ENCODE peak calls at places on chromosomes 12 and 14, in four cellular contexts. Q is suprapubic skin, X is esophagus squamous epithelium, T is uterus. E is an unnamed sample.

GRCh38 chr12:126204326-126204725 is 1139.1 kb downstream of the AACS start:
- DNase-seq in Q (no peak), X (no peak), T (no peak), E (no peak)

GRCh38 chr12:47286676-47287075 is 206.9 kb upstream of the AMIGO2 start:
- DNase-seq in Q (no peak), X (no peak), T (no peak), E (no peak)

GRCh38 chr12:49813131-49813530 is 15.1 kb downstream of the NCKAP5L start:
- DNase-seq in Q (no peak), X (no peak), T (no peak), E (no peak)

GRCh38 chr14:99252940-99253868 is 18.8 kb downstream of the BCL11B start:
- DNase-seq in Q (no peak), X (no peak), T (no peak), E (no peak)

GRCh38 chr12:19301688-19302640 is 137.3 kb upstream of the AEBP2 start:
- DNase-seq in Q (no peak), X (no peak), T (no peak), E (no peak)

GRCh38 chr14:65101631-65102440 is 481 bp downstream of the MAX start:
- DNase-seq in Q (no peak), X (no peak), T (peak; percentile 40), E (peak; percentile 88)

GRCh38 chr12:57620936-57621496 is 9.8 kb downstream of the ARHGEF25 start:
- DNase-seq in Q (no peak), X (no peak), T (no peak), E (peak; percentile 87)

GRCh38 chr12:94875525-94875924 is 128.0 kb downstream of the NDUFA12 start:
- DNase-seq in Q (no peak), X (no peak), T (no peak), E (no peak)

GRCh38 chr14:39102265-39102968 is 618 bp downstream of the SEC23A start:
- DNase-seq in Q (no peak), X (no peak), T (no peak), E (no peak)

GRCh38 chr14:33765251-33765650 is 185.6 kb downstream of the EGLN3 start:
- DNase-seq in Q (no peak), X (no peak), T (peak; percentile 15), E (no peak)

GRCh38 chr14:55846852-55847471 is 267.0 kb downstream of the KTN1 start:
- DNase-seq in Q (peak; percentile 77), X (no peak), T (no peak), E (peak; percentile 63)

GRCh38 chr12:12582895-12583303 is 20.2 kb upstream of the DUSP16 start:
- DNase-seq in Q (no peak), X (no peak), T (no peak), E (no peak)

GRCh38 chr12:28040251-28040650 is 67.7 kb upstream of the PTHLH start:
- DNase-seq in Q (no peak), X (no peak), T (no peak), E (no peak)

GRCh38 chr12:43655586-43655985 is 103.0 kb downstream of the PUS7L start:
- DNase-seq in Q (no peak), X (no peak), T (no peak), E (no peak)

GRCh38 chr14:98899441-98899840 is 372.6 kb downstream of the BCL11B start:
- DNase-seq in Q (no peak), X (no peak), T (no peak), E (no peak)

GRCh38 chr12:131066886-131067490 is 113.3 kb downstream of the ADGRD1 start:
- DNase-seq in Q (no peak), X (no peak), T (peak; percentile 40), E (no peak)

GRCh38 chr14:25032092-25032784 is 17.7 kb downstream of the STXBP6 start:
- DNase-seq in Q (no peak), X (no peak), T (no peak), E (no peak)

GRCh38 chr12:69985656-69986055 is 160.6 kb downstream of the MYRFL start:
- DNase-seq in Q (no peak), X (no peak), T (no peak), E (no peak)

GRCh38 chr14:92848941-92849340 is 54.8 kb downstream of the GOLGA5 start:
- DNase-seq in Q (no peak), X (no peak), T (no peak), E (no peak)

GRCh38 chr14:24058260-24058950 is 6.6 kb downstream of the CARMIL3 start:
- DNase-seq in Q (no peak), X (no peak), T (peak; percentile 72), E (no peak)

GRCh38 chr12:104498211-104498801 is 41.6 kb downstream of the CHST11 start:
- DNase-seq in Q (no peak), X (no peak), T (no peak), E (no peak)

GRCh38 chr12:15928345-15928744 is 17.2 kb downstream of the DERA start:
- DNase-seq in Q (no peak), X (no peak), T (no peak), E (no peak)

GRCh38 chr14:89755816-89756215 is 198.7 kb downstream of the EFCAB11 start:
- DNase-seq in Q (no peak), X (no peak), T (peak; percentile 36), E (no peak)

GRCh38 chr12:94262228-94263010 is 114.0 kb downstream of the PLXNC1 start:
- DNase-seq in Q (peak; percentile 89), X (peak; percentile 56), T (peak; percentile 91), E (peak; percentile 94)

GRCh38 chr14:68447581-68448281 is 345.1 kb downstream of the ZFP36L1 start:
- DNase-seq in Q (no peak), X (no peak), T (no peak), E (no peak)

GRCh38 chr12:107891967-107892366 is 117.5 kb downstream of the ASCL4 start:
- DNase-seq in Q (no peak), X (no peak), T (no peak), E (no peak)

GRCh38 chr12:104282109-104282508 is 21.4 kb upstream of the EID3 start:
- DNase-seq in Q (no peak), X (no peak), T (no peak), E (no peak)

GRCh38 chr12:95102916-95103671 is 29.7 kb upstream of the NR2C1 start:
- DNase-seq in Q (no peak), X (no peak), T (no peak), E (no peak)

GRCh38 chr14:91342243-91342760 is 75.3 kb downstream of the CCDC88C start:
- DNase-seq in Q (no peak), X (no peak), T (no peak), E (no peak)

GRCh38 chr14:91339076-91339475 is 78.5 kb downstream of the CCDC88C start:
- DNase-seq in Q (no peak), X (no peak), T (no peak), E (no peak)

GRCh38 chr14:91339606-91340369 is 77.8 kb downstream of the CCDC88C start:
- DNase-seq in Q (no peak), X (no peak), T (no peak), E (no peak)

GRCh38 chr14:91343051-91343450 is 74.6 kb downstream of the CCDC88C start:
- DNase-seq in Q (no peak), X (no peak), T (no peak), E (no peak)

GRCh38 chr14:91341331-91342242 is 76.0 kb downstream of the CCDC88C start:
- DNase-seq in Q (no peak), X (no peak), T (no peak), E (no peak)
- TF ChIP-seq CTCF in Q (no peak), X (no peak), T (no peak), E (no peak)

GRCh38 chr12:2793561-2793960 is 1.2 kb upstream of the FKBP4 start:
- DNase-seq in Q (peak; percentile 56), X (no peak), T (no peak), E (no peak)

GRCh38 chr12:2796187-2796663 is 1.5 kb downstream of the FKBP4 start:
- DNase-seq in Q (no peak), X (no peak), T (no peak), E (no peak)

GRCh38 chr12:2794261-2794735 is 472 bp upstream of the FKBP4 start:
- DNase-seq in Q (no peak), X (no peak), T (no peak), E (peak; percentile 53)

GRCh38 chr12:2794736-2795289 is at the start of gene FKBP4:
- DNase-seq in Q (peak; percentile 90), X (peak; percentile 46), T (peak; percentile 92), E (peak; percentile 87)

GRCh38 chr12:2795291-2796186 is 769 bp downstream of the FKBP4 start:
- DNase-seq in Q (peak; percentile 84), X (no peak), T (peak; percentile 77), E (peak; percentile 93)
- TF ChIP-seq POLR2A in Q (no peak), X (peak; percentile 57), T (peak; percentile 61), E (no peak)

GRCh38 chr12:54287316-54288157 is 7.0 kb downstream of the HNRNPA1 start:
- DNase-seq in Q (no peak), X (no peak), T (no peak), E (no peak)

GRCh38 chr12:54286042-54286931 is 5.8 kb downstream of the HNRNPA1 start:
- DNase-seq in Q (no peak), X (no peak), T (no peak), E (no peak)

GRCh38 chr12:54280401-54281260 is at the start of gene HNRNPA1:
- DNase-seq in Q (peak; percentile 99), X (peak; percentile 94), T (peak; percentile 94), E (peak; percentile 99)

GRCh38 chr12:54282949-54283593 is 2.5 kb downstream of the HNRNPA1 start:
- DNase-seq in Q (no peak), X (no peak), T (no peak), E (no peak)

DNA sequence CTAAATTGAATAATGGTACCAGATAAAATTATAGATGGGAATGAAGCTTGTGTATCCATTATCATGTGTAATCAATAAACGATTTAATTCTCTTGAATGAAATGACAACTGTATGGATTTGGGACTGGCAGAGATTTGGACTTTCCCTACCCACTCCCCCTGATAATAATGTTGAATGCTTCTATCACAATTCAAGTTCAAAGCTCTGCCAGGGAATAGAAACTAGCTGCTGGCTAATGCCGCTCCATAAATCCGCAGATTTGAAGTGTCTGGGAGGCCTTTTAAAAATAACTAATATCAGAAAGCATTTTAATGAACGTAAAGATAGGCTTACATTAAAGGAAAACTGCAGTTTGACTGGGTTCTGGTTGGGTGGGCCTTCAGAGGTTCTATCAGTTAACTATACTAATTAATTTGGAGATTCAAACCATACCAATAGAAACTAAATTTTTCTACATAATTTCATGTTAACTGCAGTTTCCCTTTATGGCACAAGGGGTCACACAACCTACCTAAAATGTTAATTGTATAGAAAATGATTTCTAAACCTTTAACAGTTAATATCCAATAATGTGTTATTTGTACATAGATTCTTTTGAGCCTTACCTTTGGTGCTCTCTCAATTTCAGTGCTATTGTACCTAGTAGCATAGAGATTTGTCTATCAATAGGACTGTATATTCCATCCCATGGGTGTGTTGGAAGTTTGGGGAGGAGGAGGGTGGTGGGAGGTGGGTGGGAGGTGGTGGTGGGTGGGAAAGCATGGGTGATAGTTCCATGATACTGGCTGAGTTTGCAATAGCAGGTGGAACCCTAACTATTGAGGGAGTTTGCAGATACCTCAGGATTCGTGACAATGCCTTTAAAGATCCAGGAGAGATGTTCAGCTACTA is 4.9 kb downstream of the HNRNPA1 start:
- DNase-seq in Q (no peak), X (no peak), T (no peak), E (no peak)
- TF ChIP-seq CTCF in Q (no peak), X (peak; percentile 26), T (no peak), E (no peak)

DNA sequence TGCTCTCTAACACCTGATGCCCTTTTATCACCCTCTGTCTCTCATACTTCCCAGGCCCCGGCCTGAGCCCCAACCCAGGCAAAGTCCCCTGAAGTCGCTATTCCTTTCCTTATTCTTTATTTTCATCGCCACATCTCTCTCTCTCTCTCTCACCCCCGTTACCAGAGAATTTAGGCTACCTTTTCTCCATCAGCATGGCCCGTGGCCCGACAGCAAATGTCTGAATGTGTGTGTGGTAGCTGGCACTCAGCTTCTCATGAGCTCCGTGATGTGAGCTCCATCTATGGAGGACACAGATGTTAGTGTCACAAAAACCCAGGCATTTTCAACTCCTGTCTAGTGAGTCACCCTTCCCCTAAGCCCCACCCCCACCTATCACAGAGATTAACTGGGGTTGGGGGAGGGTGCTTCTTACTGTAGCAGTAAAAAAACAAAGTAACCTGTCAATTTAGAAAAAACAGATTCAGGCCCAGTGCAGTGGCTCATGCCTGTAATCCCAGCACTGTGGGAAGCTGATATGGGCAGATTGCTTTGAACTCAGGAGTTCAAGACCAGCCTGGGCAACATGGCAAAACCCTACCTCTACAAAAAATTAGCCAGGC is 53.8 kb downstream of the VCPKMT start:
- DNase-seq in Q (no peak), X (peak; percentile 33), T (peak; percentile 38), E (peak; percentile 82)
- TF ChIP-seq POLR2A in Q (no peak), X (peak; percentile 65), T (no peak), E (no peak)